ENCODE peak calls at places on chromosome 4, in four cellular contexts. M, A, P and L are unnamed samples.

GRCh38 chr4:181645489-181645888 is 597.7 kb upstream of the TENM3 start:
- DNase-seq in P (no peak), A (no peak), M (no peak), L (no peak)

GRCh38 chr4:69881173-69881773 is 21.3 kb upstream of the SULT1E1 start:
- DNase-seq in A (peak), M (no peak), P (peak), L (no peak)

GRCh38 chr4:160772668-160773067 is 1391.1 kb downstream of the FSTL5 start:
- DNase-seq in M (no peak), A (no peak), P (no peak), L (no peak)

GRCh38 chr4:145066063-145066501 is 31.9 kb downstream of the ANAPC10 start:
- DNase-seq in P (no peak), A (no peak), M (no peak), L (no peak)

GRCh38 chr4:85672959-85673358 is 198.0 kb downstream of the ARHGAP24 start:
- DNase-seq in A (no peak), P (no peak), M (no peak), L (no peak)

GRCh38 chr4:103046416-103047290 is 27.1 kb upstream of the SLC9B1 start:
- DNase-seq in A (no peak), M (no peak), P (peak), L (no peak)

GRCh38 chr4:175325230-175325629 is 407.1 kb downstream of the ADAM29 start:
- DNase-seq in M (no peak), A (no peak), P (no peak), L (no peak)

GRCh38 chr4:2186133-2186864 is 55.6 kb downstream of the HAUS3 start:
- DNase-seq in A (no peak), P (no peak), M (no peak), L (no peak)

GRCh38 chr4:8560265-8561047 is 19.7 kb upstream of the GPR78 start:
- DNase-seq in A (no peak), P (no peak), M (no peak), L (no peak)

GRCh38 chr4:150348079-150348478 is 233.9 kb upstream of the MAB21L2 start:
- DNase-seq in A (no peak), M (no peak), P (no peak), L (no peak)

GRCh38 chr4:2694691-2695090 is 61.4 kb downstream of the TNIP2 start:
- DNase-seq in M (no peak), P (no peak), A (no peak), L (no peak)

GRCh38 chr4:36285784-36286480 is 4.5 kb downstream of the DTHD1 start:
- DNase-seq in P (no peak), A (peak), M (peak), L (peak)

GRCh38 chr4:79413486-79413885 is 5.5 kb upstream of the GK2 start:
- DNase-seq in P (no peak), A (no peak), M (no peak), L (no peak)

GRCh38 chr4:79408063-79408462 is at the start of gene GK2:
- DNase-seq in A (no peak), P (no peak), M (no peak), L (no peak)

DNA sequence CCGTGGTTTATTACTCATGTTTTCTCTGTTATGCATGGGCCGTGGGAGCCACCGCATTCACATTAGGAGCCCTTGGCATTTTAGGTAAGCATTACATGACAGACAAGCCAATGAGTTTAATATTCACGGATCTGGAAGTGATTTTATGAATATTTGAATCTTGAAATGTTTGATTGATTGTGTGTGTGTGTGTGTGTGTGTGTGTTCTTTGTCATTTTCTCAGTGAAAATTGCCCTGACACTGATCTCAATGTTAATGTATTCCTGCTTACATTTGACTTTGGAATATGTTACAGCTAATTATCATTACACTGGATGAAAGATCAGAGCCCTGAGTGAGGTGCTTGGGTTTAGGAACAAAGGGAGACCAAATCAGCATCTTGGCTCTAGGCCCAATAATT is 5.0 kb upstream of the GK2 start:
- DNase-seq in P (no peak), A (no peak), M (no peak), L (no peak)
- TF ChIP-seq POLR2AphosphoS5 in P (no peak), A (no peak), M (no peak), L (no peak)

GRCh38 chr4:11590132-11590531 is 161.4 kb upstream of the HS3ST1 start:
- DNase-seq in M (no peak), A (no peak), P (no peak), L (no peak)
- TF ChIP-seq TAF1 in M (no peak), A (no peak), P (no peak), L (no peak)

DNA sequence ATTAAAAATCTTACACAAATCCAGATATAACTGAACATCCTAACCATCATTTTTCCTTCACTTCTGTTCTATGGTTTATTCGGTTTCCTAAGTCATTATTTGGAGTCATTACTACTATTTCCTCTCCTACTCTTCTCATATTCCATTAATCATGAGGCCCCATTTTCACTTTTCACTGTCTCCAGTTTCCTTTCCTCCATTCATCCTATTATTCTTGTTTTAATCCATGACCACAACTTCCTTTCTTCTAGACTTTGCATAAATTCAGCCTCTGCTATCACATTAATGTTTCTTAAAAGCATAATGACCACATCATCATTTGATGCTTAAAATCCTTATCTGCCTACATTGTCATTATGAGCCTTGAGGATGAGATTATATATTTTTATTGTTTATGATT is 555.0 kb upstream of the NDST4 start:
- DNase-seq in P (no peak), M (no peak), A (no peak), L (no peak)
- TF ChIP-seq POLR2AphosphoS5 in P (no peak), M (no peak), A (no peak), L (no peak)

GRCh38 chr4:40205259-40206198 is 8.7 kb downstream of the RHOH start:
- DNase-seq in M (peak), A (no peak), P (peak), L (no peak)
- TF ChIP-seq TAF1 in M (peak), A (no peak), P (peak), L (no peak)

DNA sequence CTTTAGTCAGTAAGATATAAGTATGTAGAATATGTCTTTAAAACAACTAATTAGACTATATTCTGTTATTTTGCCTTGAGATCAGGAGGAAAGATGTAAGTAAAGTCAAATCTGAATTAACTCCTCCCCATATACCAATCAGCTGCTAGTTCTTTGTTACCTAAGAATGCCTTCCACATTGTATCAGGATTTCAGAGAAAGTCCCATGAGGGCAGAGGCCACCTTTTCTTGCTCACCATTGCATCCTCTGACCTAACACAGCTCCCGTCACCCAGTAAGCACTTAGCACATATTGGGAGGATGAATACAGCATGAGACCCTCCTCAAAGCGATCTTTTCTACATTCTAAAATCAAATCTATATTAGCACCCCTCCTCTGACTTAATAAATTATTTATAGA is 86.9 kb downstream of the COL25A1 start:
- DNase-seq in A (no peak), M (no peak), P (no peak), L (no peak)
- TF ChIP-seq POLR2AphosphoS5 in A (no peak), M (no peak), P (no peak), L (no peak)

DNA sequence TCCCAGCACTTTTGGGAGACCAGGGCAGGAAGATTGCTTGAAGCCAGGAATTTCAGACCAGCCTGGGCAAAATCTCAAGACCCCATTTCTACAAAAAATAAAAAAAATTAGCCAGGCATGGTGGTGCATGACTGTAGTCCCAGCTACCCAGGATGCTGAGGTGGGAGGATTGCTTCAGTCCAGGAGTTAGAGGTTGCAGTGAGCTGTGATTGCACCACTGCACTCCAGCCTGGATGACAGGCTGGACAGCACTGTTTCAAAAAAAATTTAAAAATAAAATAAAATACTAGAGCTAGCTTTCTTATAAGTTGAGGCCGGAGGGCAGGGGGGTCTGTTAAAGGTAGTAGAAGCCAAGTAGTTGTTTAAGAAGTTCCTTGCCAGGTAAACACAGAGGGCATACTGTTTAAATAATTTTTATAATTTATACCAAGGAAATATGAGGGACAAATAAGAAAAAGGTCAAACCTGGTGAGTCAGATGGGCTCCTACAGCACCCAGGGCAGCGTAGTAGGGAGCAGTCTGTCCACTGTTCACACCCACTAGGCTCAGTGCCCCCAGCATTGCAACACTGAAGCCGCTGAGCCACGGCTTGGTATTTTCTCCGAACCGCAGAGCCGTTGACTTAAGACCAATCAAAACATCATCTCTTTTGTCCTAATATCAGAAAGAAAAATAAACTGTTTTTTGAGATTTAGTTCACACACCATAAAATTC is 17.3 kb downstream of the COQ2 start:
- DNase-seq in M (no peak), P (no peak), A (no peak), L (no peak)
- TF ChIP-seq TAF1 in M (no peak), P (no peak), A (no peak), L (no peak)